ENCODE peak calls at places on chromosome 10, in four cellular contexts. D, C, G and F are unnamed samples.

GRCh38 chr10:35909291-35909690 is 267.2 kb upstream of the FZD8 start:
- DNase-seq in D (no peak), C (no peak), G (no peak), F (no peak)

GRCh38 chr10:18282094-18282493 is 141.9 kb downstream of the CACNB2 start:
- DNase-seq in D (no peak), C (no peak), G (no peak), F (no peak)

GRCh38 chr10:191703-192518 is 56.7 kb downstream of the ZMYND11 start:
- DNase-seq in D (no peak), C (no peak), G (peak), F (no peak)

GRCh38 chr10:88401671-88402347 is 181.3 kb downstream of the RNLS start:
- DNase-seq in D (no peak), C (no peak), G (no peak), F (no peak)

GRCh38 chr10:21523557-21524008 is 1.9 kb downstream of the SKIDA1 start:
- DNase-seq in D (no peak), C (no peak), G (no peak), F (peak)

GRCh38 chr10:67779455-67780205 is 58.4 kb downstream of the DNAJC12 start:
- DNase-seq in D (peak), C (peak), G (peak), F (peak)

GRCh38 chr10:16853201-16853600 is 36.0 kb upstream of the RSU1 start:
- DNase-seq in D (no peak), C (no peak), G (no peak), F (no peak)

GRCh38 chr10:49619613-49620012 is 5.8 kb downstream of the CHAT start:
- DNase-seq in D (no peak), C (no peak), G (no peak), F (no peak)

GRCh38 chr10:3689871-3690510 is 95.0 kb downstream of the KLF6 start:
- DNase-seq in D (no peak), C (no peak), G (no peak), F (no peak)

GRCh38 chr10:77496941-77497420 is 140.6 kb downstream of the KCNMA1 start:
- DNase-seq in D (no peak), C (no peak), G (no peak), F (no peak)

GRCh38 chr10:12380999-12381398 is 31.7 kb downstream of the CAMK1D start:
- DNase-seq in D (no peak), C (no peak), G (no peak), F (no peak)

GRCh38 chr10:87552248-87552914 is 47.7 kb downstream of the MINPP1 start:
- DNase-seq in D (no peak), C (no peak), G (no peak), F (no peak)

GRCh38 chr10:33193867-33194521 is 140.5 kb downstream of the NRP1 start:
- DNase-seq in D (no peak), C (peak), G (peak), F (no peak)

GRCh38 chr10:80554050-80554449 is 16.3 kb downstream of the SH2D4B start:
- DNase-seq in D (no peak), C (no peak), G (no peak), F (no peak)

GRCh38 chr10:124566981-124567835 is 105.6 kb downstream of the LHPP start:
- DNase-seq in D (no peak), C (no peak), G (no peak), F (no peak)

GRCh38 chr10:31011660-31012022 is 20.0 kb downstream of the ZNF438 start:
- DNase-seq in D (no peak), C (no peak), G (no peak), F (no peak)

GRCh38 chr10:101467286-101467770 is 113.4 kb downstream of the BTRC start:
- DNase-seq in D (no peak), C (peak), G (peak), F (peak)

GRCh38 chr10:79331709-79332108 is 15.6 kb upstream of the PPIF start:
- DNase-seq in D (peak), C (no peak), G (no peak), F (no peak)

GRCh38 chr10:132479024-132479602 is 58.5 kb upstream of the INPP5A start:
- DNase-seq in D (no peak), C (no peak), G (no peak), F (no peak)

GRCh38 chr10:6743291-6743849 is 163.3 kb upstream of the PRKCQ start:
- DNase-seq in D (no peak), C (no peak), G (no peak), F (peak)

GRCh38 chr10:59894114-59894513 is 12.2 kb downstream of the CCDC6 start:
- DNase-seq in D (no peak), C (peak), G (no peak), F (peak)

GRCh38 chr10:76911184-76911583 is 726.4 kb downstream of the KCNMA1 start:
- DNase-seq in D (no peak), C (peak), G (no peak), F (no peak)

GRCh38 chr10:119045561-119045960 is 16.0 kb downstream of the NANOS1 start:
- DNase-seq in D (no peak), C (no peak), G (no peak), F (peak)

GRCh38 chr10:86862373-86862772 is 95.0 kb downstream of the MMRN2 start:
- DNase-seq in D (no peak), C (no peak), G (no peak), F (no peak)

GRCh38 chr10:102139281-102140110 is 6.7 kb downstream of the PPRC1 start:
- DNase-seq in D (no peak), C (no peak), G (no peak), F (no peak)

GRCh38 chr10:69100136-69100872 is 12.4 kb downstream of the SRGN start:
- DNase-seq in D (no peak), C (no peak), G (no peak), F (no peak)

GRCh38 chr10:14855453-14855852 is 17.3 kb downstream of the HSPA14 start:
- DNase-seq in D (no peak), C (no peak), G (no peak), F (no peak)

GRCh38 chr10:26448706-26449435 is 10.7 kb downstream of the APBB1IP start:
- DNase-seq in D (peak), C (peak), G (no peak), F (no peak)

GRCh38 chr10:27525819-27526218 is 21.7 kb downstream of the RAB18 start:
- DNase-seq in D (no peak), C (no peak), G (no peak), F (no peak)

GRCh38 chr10:103448751-103449150 is 3.4 kb downstream of the CALHM2 start:
- DNase-seq in D (no peak), C (no peak), G (no peak), F (no peak)

GRCh38 chr10:43119416-43120115 is 18.7 kb upstream of the CSGALNACT2 start:
- DNase-seq in D (no peak), C (no peak), G (no peak), F (no peak)

GRCh38 chr10:72292223-72292691 is 18.5 kb downstream of the DDIT4 start:
- DNase-seq in D (no peak), C (peak), G (no peak), F (peak)

GRCh38 chr10:86937502-86938154 is 19.8 kb downstream of the MMRN2 start:
- DNase-seq in D (no peak), C (no peak), G (no peak), F (no peak)

GRCh38 chr10:84308481-84309304 is 19.7 kb upstream of the CCSER2 start:
- DNase-seq in D (no peak), C (peak), G (no peak), F (peak)

GRCh38 chr10:48533951-48534720 is 70.7 kb downstream of the ARHGAP22 start:
- DNase-seq in D (no peak), C (peak), G (no peak), F (peak)

GRCh38 chr10:121988361-121989324 is at the start of gene TACC2:
- DNase-seq in D (no peak), C (no peak), G (no peak), F (no peak)

GRCh38 chr10:76632158-76633051 is 1005.2 kb downstream of the KCNMA1 start:
- DNase-seq in D (no peak), C (peak), G (no peak), F (peak)

GRCh38 chr10:116671274-116671926 is 50.6 kb downstream of the PNLIPRP2 start:
- DNase-seq in D (no peak), C (no peak), G (no peak), F (no peak)

GRCh38 chr10:122225324-122225723 is 45.8 kb upstream of the BTBD16 start:
- DNase-seq in D (no peak), C (no peak), G (no peak), F (no peak)

GRCh38 chr10:122525788-122526187 is 34.8 kb upstream of the DMBT1 start:
- DNase-seq in D (no peak), C (peak), G (peak), F (peak)